ENCODE peak calls at places on chromosomes 12 and 14, in six cellular contexts. One of them, this sample, is unnamed.

GRCh38 chr12:116945901-116946550 is 35.3 kb downstream of the FBXW8 start:
- DNase-seq in H9: no peak
- DNase-seq in neuronal stem cell: no peak
- DNase-seq in IMR-90: no peak
- DNase-seq in endodermal cell: no peak
- DNase-seq in neural progenitor cell: no peak
- DNase-seq in this sample: no peak

GRCh38 chr14:65230287-65230728 is 128.0 kb upstream of the MAX start:
- DNase-seq in neural progenitor cell: no peak
- DNase-seq in endodermal cell: no peak
- DNase-seq in H9: no peak
- DNase-seq in IMR-90: no peak
- DNase-seq in neuronal stem cell: no peak
- DNase-seq in this sample: no peak

GRCh38 chr14:23237772-23238594 is at the start of gene RNF212B:
- DNase-seq in neuronal stem cell: peak
- DNase-seq in endodermal cell: peak
- DNase-seq in neural progenitor cell: peak
- DNase-seq in IMR-90: peak
- DNase-seq in H9: peak
- DNase-seq in this sample: peak

GRCh38 chr14:93003945-93004698 is 81.2 kb downstream of the CHGA start:
- DNase-seq in endodermal cell: no peak
- DNase-seq in neural progenitor cell: no peak
- DNase-seq in IMR-90: no peak
- DNase-seq in neuronal stem cell: no peak
- DNase-seq in H9: no peak
- DNase-seq in this sample: no peak

GRCh38 chr12:108375986-108376663 is 37.0 kb upstream of the CMKLR1 start:
- DNase-seq in H9: no peak
- DNase-seq in neural progenitor cell: no peak
- DNase-seq in endodermal cell: peak
- DNase-seq in IMR-90: no peak
- DNase-seq in neuronal stem cell: no peak
- DNase-seq in this sample: no peak

GRCh38 chr14:96578619-96579018 is 76.4 kb downstream of the PAPOLA start:
- DNase-seq in endodermal cell: peak
- DNase-seq in H9: no peak
- DNase-seq in neuronal stem cell: no peak
- DNase-seq in IMR-90: no peak
- DNase-seq in neural progenitor cell: no peak
- DNase-seq in this sample: no peak

GRCh38 chr12:46401703-46402102 is 29.1 kb upstream of the SLC38A2 start:
- DNase-seq in neural progenitor cell: no peak
- DNase-seq in endodermal cell: peak
- DNase-seq in neuronal stem cell: no peak
- DNase-seq in H9: no peak
- DNase-seq in IMR-90: peak
- DNase-seq in this sample: no peak

GRCh38 chr12:110249716-110250225 is 31.3 kb upstream of the ATP2A2 start:
- DNase-seq in neural progenitor cell: no peak
- DNase-seq in H9: no peak
- DNase-seq in endodermal cell: peak
- DNase-seq in IMR-90: no peak
- DNase-seq in neuronal stem cell: no peak
- DNase-seq in this sample: peak

GRCh38 chr14:76772300-76773187 is 11.3 kb downstream of the VASH1 start:
- DNase-seq in H9: peak
- DNase-seq in neuronal stem cell: no peak
- DNase-seq in neural progenitor cell: peak
- DNase-seq in IMR-90: peak
- DNase-seq in endodermal cell: peak
- DNase-seq in this sample: peak
- H3K27ac ChIP-seq in H9: no peak
- H3K27ac ChIP-seq in neuronal stem cell: peak
- H3K27ac ChIP-seq in neural progenitor cell: no peak
- H3K27ac ChIP-seq in IMR-90: peak
- H3K27ac ChIP-seq in endodermal cell: peak
- H3K27ac ChIP-seq in this sample: no peak

GRCh38 chr12:11876301-11876700 is 194.4 kb upstream of the BCL2L14 start:
- DNase-seq in IMR-90: no peak
- DNase-seq in H9: no peak
- DNase-seq in neuronal stem cell: no peak
- DNase-seq in endodermal cell: no peak
- DNase-seq in neural progenitor cell: no peak
- DNase-seq in this sample: no peak
- H3K9ac ChIP-seq in IMR-90: no peak
- H3K9ac ChIP-seq in H9: no peak
- H3K9ac ChIP-seq in neuronal stem cell: no peak
- H3K9ac ChIP-seq in endodermal cell: no peak
- H3K9ac ChIP-seq in neural progenitor cell: no peak
- H3K9ac ChIP-seq in this sample: peak

GRCh38 chr14:69231486-69231885 is 28.5 kb upstream of the GALNT16 start:
- DNase-seq in endodermal cell: no peak
- DNase-seq in neuronal stem cell: no peak
- DNase-seq in neural progenitor cell: no peak
- DNase-seq in IMR-90: no peak
- DNase-seq in H9: no peak
- DNase-seq in this sample: no peak

GRCh38 chr14:69226736-69227135 is 33.2 kb upstream of the GALNT16 start:
- DNase-seq in neuronal stem cell: no peak
- DNase-seq in IMR-90: no peak
- DNase-seq in neural progenitor cell: no peak
- DNase-seq in H9: no peak
- DNase-seq in endodermal cell: no peak
- DNase-seq in this sample: no peak

GRCh38 chr14:69224946-69225345 is 33.6 kb downstream of the EXD2 start:
- DNase-seq in IMR-90: no peak
- DNase-seq in neuronal stem cell: no peak
- DNase-seq in endodermal cell: no peak
- DNase-seq in H9: no peak
- DNase-seq in neural progenitor cell: no peak
- DNase-seq in this sample: no peak

DNA sequence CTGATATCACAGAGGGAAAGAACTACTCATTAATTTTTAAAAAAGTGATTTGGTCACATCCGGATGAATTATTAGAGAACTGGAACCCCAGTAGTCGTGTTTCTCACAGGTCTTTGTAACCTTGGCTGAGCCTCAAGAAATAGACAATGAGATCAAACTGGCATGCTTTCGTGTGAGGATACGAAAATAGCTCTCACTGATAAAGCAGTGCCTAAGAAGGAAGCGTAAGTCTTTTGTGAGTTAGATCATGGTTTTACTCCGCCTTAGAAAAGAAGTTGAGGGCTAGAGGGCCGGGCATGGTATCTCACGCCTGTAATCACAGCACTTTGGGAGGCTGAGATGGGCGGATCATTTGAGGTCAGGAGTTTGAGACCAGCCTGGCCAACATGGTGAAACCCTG is 33.8 kb upstream of the GALNT16 start:
- DNase-seq in endodermal cell: no peak
- DNase-seq in neural progenitor cell: no peak
- DNase-seq in IMR-90: no peak
- DNase-seq in H9: no peak
- DNase-seq in neuronal stem cell: no peak
- DNase-seq in this sample: no peak
- H3K27ac ChIP-seq in endodermal cell: no peak
- H3K27ac ChIP-seq in neural progenitor cell: no peak
- H3K27ac ChIP-seq in IMR-90: no peak
- H3K27ac ChIP-seq in H9: no peak
- H3K27ac ChIP-seq in neuronal stem cell: no peak
- H3K27ac ChIP-seq in this sample: no peak

DNA sequence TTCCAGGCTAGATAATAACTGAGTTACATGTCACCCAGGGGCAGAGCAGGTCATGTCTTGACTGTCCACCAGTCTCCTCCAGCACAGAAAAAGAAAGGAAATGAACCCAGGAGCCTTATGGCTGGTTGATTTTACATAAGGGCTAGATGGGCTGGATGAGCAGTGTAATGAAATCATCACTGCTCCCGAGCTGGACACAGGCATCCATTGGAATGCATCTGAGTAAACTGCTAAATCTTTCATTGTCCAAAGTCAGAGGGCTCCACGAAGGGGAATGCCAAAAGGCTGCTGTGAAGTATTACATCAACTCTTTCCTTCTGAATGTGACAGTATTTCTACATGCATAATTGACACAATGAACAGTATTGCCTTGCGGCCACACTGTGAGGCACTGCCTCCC is 30.1 kb upstream of the TSPAN11 start:
- DNase-seq in neuronal stem cell: no peak
- DNase-seq in neural progenitor cell: no peak
- DNase-seq in IMR-90: peak
- DNase-seq in H9: no peak
- DNase-seq in endodermal cell: no peak
- DNase-seq in this sample: no peak
- H3K9ac ChIP-seq in neuronal stem cell: no peak
- H3K9ac ChIP-seq in neural progenitor cell: no peak
- H3K9ac ChIP-seq in IMR-90: no peak
- H3K9ac ChIP-seq in H9: no peak
- H3K9ac ChIP-seq in endodermal cell: no peak
- H3K9ac ChIP-seq in this sample: no peak

GRCh38 chr12:51975196-51975595 is 23.7 kb downstream of the ACVR1B start:
- DNase-seq in neural progenitor cell: no peak
- DNase-seq in neuronal stem cell: no peak
- DNase-seq in H9: no peak
- DNase-seq in IMR-90: no peak
- DNase-seq in endodermal cell: no peak
- DNase-seq in this sample: no peak
- H3K27ac ChIP-seq in neural progenitor cell: no peak
- H3K27ac ChIP-seq in neuronal stem cell: no peak
- H3K27ac ChIP-seq in H9: no peak
- H3K27ac ChIP-seq in IMR-90: no peak
- H3K27ac ChIP-seq in endodermal cell: no peak
- H3K27ac ChIP-seq in this sample: no peak

GRCh38 chr14:100402631-100403030 is 79.5 kb downstream of the SLC25A47 start:
- DNase-seq in H9: no peak
- DNase-seq in endodermal cell: no peak
- DNase-seq in IMR-90: no peak
- DNase-seq in neuronal stem cell: no peak
- DNase-seq in neural progenitor cell: no peak
- DNase-seq in this sample: no peak
- H3K9ac ChIP-seq in H9: no peak
- H3K9ac ChIP-seq in endodermal cell: no peak
- H3K9ac ChIP-seq in IMR-90: no peak
- H3K9ac ChIP-seq in neuronal stem cell: no peak
- H3K9ac ChIP-seq in neural progenitor cell: no peak
- H3K9ac ChIP-seq in this sample: no peak

GRCh38 chr14:61140271-61140670 is 140.9 kb downstream of the TMEM30B start:
- DNase-seq in neuronal stem cell: no peak
- DNase-seq in endodermal cell: no peak
- DNase-seq in neural progenitor cell: no peak
- DNase-seq in H9: no peak
- DNase-seq in IMR-90: peak
- DNase-seq in this sample: no peak
- H3K27ac ChIP-seq in neuronal stem cell: no peak
- H3K27ac ChIP-seq in endodermal cell: no peak
- H3K27ac ChIP-seq in neural progenitor cell: no peak
- H3K27ac ChIP-seq in H9: no peak
- H3K27ac ChIP-seq in IMR-90: peak
- H3K27ac ChIP-seq in this sample: no peak

DNA sequence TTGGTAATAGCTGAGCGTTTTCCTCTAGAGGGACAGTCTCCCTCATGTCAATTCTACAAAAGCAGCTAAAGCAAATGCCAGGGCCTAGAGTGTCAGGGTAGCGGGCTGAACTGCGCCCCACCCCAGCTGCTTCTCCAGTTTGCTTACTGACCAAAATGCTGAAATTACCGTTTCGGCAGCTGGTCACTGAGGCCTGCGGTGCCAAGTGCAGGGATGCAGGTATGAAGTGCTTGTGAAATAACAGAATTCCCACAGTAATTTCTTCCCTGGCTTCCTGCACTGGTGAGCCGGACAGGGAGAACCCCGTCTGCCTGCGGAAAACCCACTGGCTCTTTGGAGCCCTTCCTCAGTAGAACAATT is 19.1 kb downstream of the PSMC1 start:
- DNase-seq in endodermal cell: no peak
- DNase-seq in IMR-90: no peak
- DNase-seq in neural progenitor cell: no peak
- DNase-seq in H9: no peak
- DNase-seq in neuronal stem cell: no peak
- DNase-seq in this sample: no peak
- H3K9ac ChIP-seq in endodermal cell: no peak
- H3K9ac ChIP-seq in IMR-90: no peak
- H3K9ac ChIP-seq in neural progenitor cell: no peak
- H3K9ac ChIP-seq in H9: no peak
- H3K9ac ChIP-seq in neuronal stem cell: no peak
- H3K9ac ChIP-seq in this sample: no peak

DNA sequence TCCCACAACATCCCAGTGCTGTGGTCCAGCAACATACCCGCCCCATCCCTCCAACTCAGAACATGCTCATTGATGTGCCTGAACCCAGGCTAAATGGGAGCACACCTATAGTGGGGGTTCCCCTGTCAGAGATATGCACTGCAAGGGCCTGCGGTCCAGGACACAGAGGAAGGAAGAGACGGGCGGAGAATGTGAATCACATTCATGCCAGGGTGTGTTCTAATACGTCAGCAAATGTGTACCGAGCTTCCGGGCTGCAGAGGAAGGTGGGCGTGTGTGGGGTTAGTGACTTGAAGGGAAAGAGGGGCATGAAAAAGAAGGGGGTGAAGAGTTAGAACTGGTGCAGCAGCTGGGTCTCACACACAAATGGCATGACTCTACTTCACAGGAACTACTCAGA is 83.7 kb downstream of the DPF3 start:
- DNase-seq in neuronal stem cell: no peak
- DNase-seq in neural progenitor cell: no peak
- DNase-seq in endodermal cell: no peak
- DNase-seq in H9: no peak
- DNase-seq in IMR-90: no peak
- DNase-seq in this sample: no peak
- H3K27ac ChIP-seq in neuronal stem cell: no peak
- H3K27ac ChIP-seq in neural progenitor cell: no peak
- H3K27ac ChIP-seq in endodermal cell: no peak
- H3K27ac ChIP-seq in H9: no peak
- H3K27ac ChIP-seq in IMR-90: no peak
- H3K27ac ChIP-seq in this sample: no peak